ENCODE peak calls at places on chromosomes 11 and 22, in eight cellular contexts. O, W, R, L, J, Q, Z and I are unnamed samples.

GRCh38 chr22:27719033-27719341 is 82.6 kb downstream of the MN1 start:
- DNase-seq in O (no peak), W (no peak), R (no peak), L (no peak), J (peak), Q (no peak), Z (no peak), I (no peak)

GRCh38 chr22:24216541-24217209 is 28.2 kb downstream of the GGT5 start:
- DNase-seq in O (no peak), W (no peak), R (no peak), L (no peak), J (no peak), Q (no peak), Z (no peak), I (no peak)

GRCh38 chr11:113376156-113376555 is 11.4 kb upstream of the ANKK1 start:
- DNase-seq in O (peak), W (no peak), R (no peak), L (no peak), J (no peak), Q (no peak), Z (no peak), I (no peak)

GRCh38 chr22:50136431-50137047 is 34.0 kb upstream of the PANX2 start:
- DNase-seq in O (peak), W (no peak), R (no peak), L (no peak), J (no peak), Q (no peak), Z (no peak), I (no peak)

GRCh38 chr11:81979444-81979843 is 754.2 kb downstream of the FAM181B start:
- DNase-seq in O (no peak), W (no peak), R (no peak), L (no peak), J (no peak), Q (no peak), Z (no peak), I (no peak)

GRCh38 chr11:2531277-2531986 is 86.6 kb downstream of the KCNQ1 start:
- DNase-seq in O (peak), W (no peak), R (peak), L (peak), J (peak), Q (peak), Z (peak), I (peak)

GRCh38 chr22:48496226-48496845 is 1331.3 kb downstream of the BRD1 start:
- DNase-seq in O (no peak), W (no peak), R (no peak), L (no peak), J (peak), Q (no peak), Z (peak), I (no peak)

GRCh38 chr11:45253640-45254039 is 32.5 kb downstream of the SYT13 start:
- DNase-seq in O (no peak), W (no peak), R (no peak), L (no peak), J (no peak), Q (no peak), Z (no peak), I (no peak)

GRCh38 chr22:38034278-38034882 is 22.8 kb upstream of the PICK1 start:
- DNase-seq in O (peak), W (peak), R (peak), L (no peak), J (peak), Q (peak), Z (peak), I (peak)

GRCh38 chr11:87917111-87917510 is 258.1 kb downstream of the RAB38 start:
- DNase-seq in O (no peak), W (no peak), R (no peak), L (no peak), J (no peak), Q (no peak), Z (no peak), I (no peak)

GRCh38 chr11:28457481-28458145 is 349.4 kb downstream of the METTL15 start:
- DNase-seq in O (no peak), W (no peak), R (no peak), L (no peak), J (no peak), Q (no peak), Z (no peak), I (no peak)

GRCh38 chr11:73359341-73359740 is 16.9 kb upstream of the RELT start:
- DNase-seq in O (no peak), W (no peak), R (no peak), L (no peak), J (no peak), Q (no peak), Z (peak), I (peak)

GRCh38 chr22:29587938-29588699 is 7.2 kb upstream of the NIPSNAP1 start:
- DNase-seq in O (peak), W (peak), R (peak), L (no peak), J (no peak), Q (no peak), Z (no peak), I (no peak)

GRCh38 chr11:62677160-62677559 is 1.7 kb downstream of the UBXN1 start:
- DNase-seq in O (no peak), W (no peak), R (no peak), L (no peak), J (no peak), Q (no peak), Z (no peak), I (no peak)

GRCh38 chr11:64447717-64448598 is 89.0 kb downstream of the RPS6KA4 start:
- DNase-seq in O (peak), W (no peak), R (no peak), L (peak), J (peak), Q (peak), Z (peak), I (peak)

GRCh38 chr22:39880722-39881121 is 12.8 kb downstream of the ENTHD1 start:
- DNase-seq in O (no peak), W (no peak), R (no peak), L (no peak), J (no peak), Q (no peak), Z (no peak), I (no peak)

GRCh38 chr11:20277014-20277413 is 86.5 kb upstream of the HTATIP2 start:
- DNase-seq in O (no peak), W (no peak), R (no peak), L (no peak), J (no peak), Q (no peak), Z (no peak), I (no peak)

GRCh38 chr22:37197451-37198289 is 9.6 kb upstream of the C1QTNF6 start:
- DNase-seq in O (peak), W (no peak), R (peak), L (peak), J (peak), Q (no peak), Z (peak), I (peak)

GRCh38 chr11:128926437-128927107 is 16.1 kb downstream of the TP53AIP1 start:
- DNase-seq in O (no peak), W (no peak), R (no peak), L (no peak), J (no peak), Q (no peak), Z (no peak), I (no peak)

GRCh38 chr11:75795276-75796090 is 19.5 kb upstream of the UVRAG start:
- DNase-seq in O (no peak), W (no peak), R (no peak), L (no peak), J (no peak), Q (no peak), Z (no peak), I (no peak)

GRCh38 chr11:57311109-57311936 is 13.4 kb downstream of the TNKS1BP1 start:
- DNase-seq in O (peak), W (peak), R (peak), L (peak), J (peak), Q (no peak), Z (peak), I (peak)

GRCh38 chr11:75164318-75164827 is 13.5 kb downstream of the SLCO2B1 start:
- DNase-seq in O (no peak), W (no peak), R (no peak), L (no peak), J (no peak), Q (no peak), Z (no peak), I (no peak)

GRCh38 chr11:65434667-65435179 is 12.1 kb downstream of the NEAT1 start:
- DNase-seq in O (peak), W (no peak), R (no peak), L (no peak), J (no peak), Q (no peak), Z (no peak), I (no peak)

GRCh38 chr11:87432006-87432405 is 394.3 kb downstream of the TMEM135 start:
- DNase-seq in O (no peak), W (peak), R (no peak), L (no peak), J (no peak), Q (no peak), Z (no peak), I (peak)

GRCh38 chr11:12123177-12123576 is 12.8 kb downstream of the MICAL2 start:
- DNase-seq in O (peak), W (no peak), R (no peak), L (no peak), J (no peak), Q (no peak), Z (no peak), I (no peak)

GRCh38 chr11:119114351-119114750 is 7.0 kb upstream of the HINFP start:
- DNase-seq in O (no peak), W (no peak), R (no peak), L (no peak), J (no peak), Q (no peak), Z (no peak), I (no peak)

GRCh38 chr11:114796954-114797721 is 118.8 kb downstream of the NXPE2 start:
- DNase-seq in O (no peak), W (no peak), R (no peak), L (no peak), J (no peak), Q (no peak), Z (peak), I (no peak)

GRCh38 chr11:45606514-45607024 is 58.9 kb downstream of the CHST1 start:
- DNase-seq in O (no peak), W (no peak), R (no peak), L (no peak), J (no peak), Q (no peak), Z (no peak), I (no peak)

GRCh38 chr11:93013646-93014045 is 44.2 kb downstream of the MTNR1B start:
- DNase-seq in O (no peak), W (no peak), R (no peak), L (no peak), J (no peak), Q (no peak), Z (no peak), I (no peak)

GRCh38 chr11:68113986-68114385 is 7.2 kb downstream of the CHKA start:
- DNase-seq in O (peak), W (no peak), R (no peak), L (no peak), J (no peak), Q (no peak), Z (no peak), I (no peak)

GRCh38 chr11:93279911-93280347 is 50.6 kb upstream of the DEUP1 start:
- DNase-seq in O (no peak), W (no peak), R (no peak), L (no peak), J (no peak), Q (no peak), Z (no peak), I (no peak)

GRCh38 chr11:105181521-105181920 is 42.0 kb upstream of the CARD18 start:
- DNase-seq in O (peak), W (no peak), R (no peak), L (no peak), J (no peak), Q (peak), Z (no peak), I (no peak)

GRCh38 chr11:85651118-85651517 is 3.4 kb downstream of the TMEM126A start:
- DNase-seq in O (no peak), W (no peak), R (no peak), L (no peak), J (no peak), Q (no peak), Z (no peak), I (no peak)

GRCh38 chr11:112610996-112611795 is 350.0 kb upstream of the NCAM1 start:
- DNase-seq in O (peak), W (no peak), R (no peak), L (no peak), J (no peak), Q (no peak), Z (no peak), I (no peak)

DNA sequence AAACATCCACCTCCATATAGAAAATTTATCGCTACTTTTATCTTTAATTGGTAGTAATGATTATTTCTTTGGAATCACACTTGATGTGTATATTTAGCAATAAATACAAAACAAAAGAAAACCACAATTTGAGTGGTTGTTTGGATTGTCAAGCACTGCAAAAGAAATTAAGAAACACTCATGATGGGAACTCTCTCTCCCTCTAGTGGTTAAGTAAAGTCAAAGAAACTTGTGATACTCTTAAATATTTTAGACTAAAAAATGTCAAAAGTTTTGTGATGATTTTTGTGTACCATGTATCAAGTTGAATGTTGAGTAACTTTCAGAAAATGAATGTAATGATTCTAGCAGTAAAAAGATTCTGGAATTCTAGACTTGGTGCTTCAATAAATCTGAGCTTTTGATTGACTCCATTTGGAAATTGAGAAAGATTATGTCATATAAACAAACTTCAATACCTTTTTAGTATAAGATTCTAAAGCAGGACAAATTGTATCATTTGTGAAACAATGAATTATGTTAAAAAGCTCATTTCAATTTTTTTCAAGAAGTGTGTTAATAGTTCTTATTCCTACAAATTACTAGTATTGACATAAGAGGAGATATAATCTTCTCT is 20.8 kb downstream of the MUC15 start:
- DNase-seq in O (peak), W (no peak), R (no peak), L (no peak), J (no peak), Q (no peak), Z (no peak), I (no peak)
- TF ChIP-seq CTCF in O (peak), W (peak), R (peak), L (no peak), J (peak), Q (no peak), Z (no peak), I (no peak)

GRCh38 chr11:97761175-97761574 is 1259.6 kb upstream of the CNTN5 start:
- DNase-seq in O (no peak), W (no peak), R (no peak), L (no peak), J (no peak), Q (no peak), Z (no peak), I (no peak)

GRCh38 chr11:97764193-97764592 is 1256.6 kb upstream of the CNTN5 start:
- DNase-seq in O (no peak), W (no peak), R (no peak), L (no peak), J (no peak), Q (no peak), Z (no peak), I (no peak)

GRCh38 chr11:97770570-97770969 is 1250.2 kb upstream of the CNTN5 start:
- DNase-seq in O (no peak), W (no peak), R (no peak), L (no peak), J (no peak), Q (no peak), Z (no peak), I (no peak)

GRCh38 chr11:97764605-97765004 is 1256.1 kb upstream of the CNTN5 start:
- DNase-seq in O (peak), W (no peak), R (no peak), L (no peak), J (no peak), Q (no peak), Z (no peak), I (no peak)
- TF ChIP-seq CTCF in O (no peak), W (no peak), R (no peak), L (no peak), J (no peak), Q (no peak), Z (no peak), I (no peak)

DNA sequence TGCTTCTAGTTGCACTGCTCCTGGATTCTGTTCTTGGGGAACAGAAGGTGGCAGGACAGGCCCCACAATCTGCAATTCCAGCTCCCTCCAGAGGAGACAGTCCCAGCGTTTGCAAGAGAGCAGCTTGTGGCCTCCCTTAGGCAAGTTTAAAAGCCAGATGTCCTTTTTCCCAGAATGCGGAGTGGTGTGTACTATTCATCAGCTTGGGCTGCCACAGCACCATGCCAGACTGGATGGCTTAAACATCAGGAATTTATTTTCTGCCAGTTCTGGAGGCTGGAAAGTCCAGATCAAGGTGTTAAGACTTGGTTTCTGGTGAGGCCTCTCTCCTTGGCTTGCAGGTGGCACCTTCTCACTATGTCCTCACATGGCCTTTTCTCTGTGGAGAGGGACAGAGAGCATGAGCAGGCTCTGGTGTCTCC is 11.7 kb downstream of the MIAT start:
- DNase-seq in O (peak), W (no peak), R (peak), L (no peak), J (no peak), Q (no peak), Z (no peak), I (no peak)
- TF ChIP-seq CTCF in O (peak), W (peak), R (peak), L (no peak), J (peak), Q (peak), Z (peak), I (no peak)

GRCh38 chr11:61390161-61390560 is 2.2 kb upstream of the TMEM216 start:
- DNase-seq in O (no peak), W (no peak), R (no peak), L (no peak), J (no peak), Q (no peak), Z (no peak), I (no peak)

DNA sequence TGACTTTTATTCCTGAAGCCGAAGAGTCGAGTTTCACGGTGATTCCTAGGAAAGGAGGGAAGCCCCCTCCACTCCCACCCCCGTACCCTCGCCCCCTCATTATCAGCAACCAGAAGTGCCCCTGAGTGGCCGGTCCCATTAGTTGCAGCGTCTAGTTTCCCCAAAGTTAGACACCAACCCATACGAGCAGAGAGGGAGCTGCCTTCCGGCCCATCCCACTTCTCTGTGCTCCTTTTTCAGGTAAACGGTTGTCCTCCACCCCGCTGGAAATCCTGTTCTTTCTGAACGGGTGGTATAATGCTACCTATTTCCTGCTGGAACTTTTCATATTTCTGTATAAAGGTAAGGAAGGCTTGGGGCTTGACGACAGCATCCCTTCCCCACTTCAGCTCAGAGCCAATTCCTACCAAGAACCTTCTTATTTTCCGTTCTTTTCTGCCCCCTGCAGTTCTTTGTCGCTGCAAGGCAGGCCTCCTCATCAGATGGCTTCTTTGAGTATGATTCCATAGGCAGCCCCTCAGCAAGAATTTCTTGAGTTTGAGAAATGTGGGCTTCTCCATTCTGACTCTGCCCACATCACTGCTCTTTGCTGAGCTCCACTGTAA is 706 bp downstream of the TMEM216 start:
- DNase-seq in O (peak), W (no peak), R (no peak), L (no peak), J (no peak), Q (no peak), Z (no peak), I (no peak)
- TF ChIP-seq CTCF in O (peak), W (peak), R (no peak), L (no peak), J (no peak), Q (no peak), Z (no peak), I (no peak)

GRCh38 chr11:1082346-1082727 is 7.7 kb downstream of the MUC2 start:
- DNase-seq in O (no peak), W (no peak), R (no peak), L (no peak), J (peak), Q (no peak), Z (no peak), I (no peak)
- TF ChIP-seq CTCF in O (no peak), W (no peak), R (no peak), L (no peak), J (no peak), Q (no peak), Z (no peak), I (no peak)

DNA sequence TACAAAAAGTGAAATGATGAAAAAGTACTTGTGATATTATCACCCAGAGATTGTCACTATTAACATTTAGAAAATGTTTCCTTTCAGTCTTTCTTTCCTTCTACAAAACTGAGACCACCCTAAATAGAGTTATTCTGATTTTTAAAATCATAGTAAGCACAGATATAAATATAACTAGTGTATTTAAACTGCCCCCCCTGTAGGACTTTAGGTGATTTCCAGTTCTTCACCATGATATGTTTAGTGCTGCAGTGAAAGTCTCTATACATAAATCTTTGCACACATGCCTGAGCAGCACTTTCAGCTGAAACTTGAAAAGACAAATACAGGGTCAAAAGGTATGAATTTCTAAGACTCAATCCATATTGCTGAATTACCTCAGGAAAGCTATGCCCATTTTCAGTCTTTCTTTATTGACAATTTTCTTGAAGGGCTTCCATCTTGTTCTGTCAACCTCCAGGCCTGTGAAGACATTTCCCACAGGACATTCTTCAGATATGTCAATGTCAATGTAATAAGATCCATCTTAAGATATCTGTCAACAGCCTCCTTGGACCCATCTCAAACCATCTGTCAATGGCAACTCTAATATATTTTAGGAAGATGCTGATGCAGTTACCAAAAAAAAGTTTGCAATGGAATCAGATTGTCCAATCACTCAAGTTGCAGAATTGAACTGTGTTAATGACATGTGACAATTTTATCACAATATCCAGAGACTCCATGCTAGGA is 30.8 kb upstream of the LDLRAD3 start:
- DNase-seq in O (no peak), W (no peak), R (no peak), L (no peak), J (no peak), Q (no peak), Z (no peak), I (no peak)
- TF ChIP-seq CTCF in O (no peak), W (no peak), R (no peak), L (no peak), J (no peak), Q (no peak), Z (no peak), I (no peak)